ENCODE peak calls at places on chromosomes 2 and 18, in four cellular contexts. E is mesendoderm, P is MM.1S, G is HCT116. M is an unnamed sample.
A peak's percentile ranks its signal among the peaks of the same experiment; 100 is the strongest.

GRCh38 chr2:149360106-149360505 is 29.7 kb downstream of the LYPD6 start:
- DNase-seq in E (peak; percentile 73), P (no peak), G (no peak), M (no peak)

GRCh38 chr18:44229693-44230108 is 451.0 kb upstream of the SETBP1 start:
- DNase-seq in E (no peak), P (no peak), G (no peak), M (peak; percentile 32)

GRCh38 chr18:34848695-34849094 is 138.6 kb downstream of the DTNA start:
- DNase-seq in E (peak; percentile 8), P (no peak), G (no peak), M (no peak)

GRCh38 chr2:206144383-206144782 is 14.9 kb downstream of the NDUFS1 start:
- DNase-seq in E (no peak), P (no peak), G (no peak), M (no peak)

GRCh38 chr2:39593439-39594393 is 72.0 kb upstream of the TMEM178A start:
- DNase-seq in E (peak; percentile 97), P (no peak), G (peak; percentile 12), M (peak; percentile 23)

GRCh38 chr2:111946294-111947114 is 48.1 kb downstream of the MERTK start:
- DNase-seq in E (peak; percentile 74), P (peak; percentile 67), G (peak; percentile 94), M (peak; percentile 61)

GRCh38 chr18:48600746-48601090 is 61.9 kb downstream of the CTIF start:
- DNase-seq in E (peak; percentile 62), P (no peak), G (no peak), M (no peak)

GRCh38 chr18:46712406-46712805 is 44.4 kb downstream of the ST8SIA5 start:
- DNase-seq in E (no peak), P (no peak), G (no peak), M (peak; percentile 9)

GRCh38 chr18:62757399-62758010 is 42.2 kb downstream of the PHLPP1 start:
- DNase-seq in E (no peak), P (no peak), G (no peak), M (no peak)

GRCh38 chr2:147888665-147889064 is 43.8 kb downstream of the ACVR2A start:
- DNase-seq in E (peak; percentile 7), P (peak; percentile 82), G (no peak), M (no peak)

GRCh38 chr2:127659408-127660290 is 13.7 kb downstream of the GPR17 start:
- DNase-seq in E (no peak), P (no peak), G (no peak), M (no peak)

GRCh38 chr2:108594132-108594981 is 60.1 kb downstream of the LIMS1 start:
- DNase-seq in E (peak; percentile 82), P (peak; percentile 71), G (peak; percentile 62), M (no peak)

GRCh38 chr2:157848242-157848641 is 27.9 kb downstream of the ACVR1 start:
- DNase-seq in E (no peak), P (no peak), G (no peak), M (no peak)

GRCh38 chr2:157842106-157842879 is 33.8 kb downstream of the ACVR1 start:
- DNase-seq in E (no peak), P (no peak), G (no peak), M (no peak)

GRCh38 chr2:157843935-157844334 is 32.2 kb downstream of the ACVR1 start:
- DNase-seq in E (no peak), P (no peak), G (no peak), M (no peak)

GRCh38 chr2:157841485-157841884 is 34.6 kb downstream of the ACVR1 start:
- DNase-seq in E (no peak), P (no peak), G (no peak), M (no peak)

DNA sequence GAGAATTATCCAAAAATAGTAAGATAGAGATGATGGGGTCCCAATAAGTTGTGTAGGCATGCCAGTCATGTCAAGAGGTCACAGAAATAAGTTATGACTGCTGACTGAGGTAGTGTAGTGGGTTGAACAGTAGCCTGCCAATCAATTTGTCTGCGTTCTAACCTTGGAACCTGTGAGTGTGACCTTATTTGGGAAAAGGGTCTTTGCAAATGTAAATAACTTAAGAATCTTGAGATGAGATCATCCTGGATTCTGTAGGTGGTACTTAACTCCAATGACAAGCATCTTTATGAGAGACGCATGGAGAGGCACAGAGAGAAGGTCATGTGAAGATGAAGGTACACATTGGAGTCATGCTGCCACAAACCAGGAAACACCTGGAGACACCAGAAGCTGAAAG is 31.0 kb downstream of the ACVR1 start:
- DNase-seq in E (peak; percentile 36), P (no peak), G (no peak), M (no peak)
- H3K4me1 ChIP-seq in E (peaks cover 3% of the 10 kb centered on the region), P (peaks cover 6% of the 10 kb centered on the region), G (peaks cover 14% of the 10 kb centered on the region), M (no peaks in the 10 kb centered on the region)

DNA sequence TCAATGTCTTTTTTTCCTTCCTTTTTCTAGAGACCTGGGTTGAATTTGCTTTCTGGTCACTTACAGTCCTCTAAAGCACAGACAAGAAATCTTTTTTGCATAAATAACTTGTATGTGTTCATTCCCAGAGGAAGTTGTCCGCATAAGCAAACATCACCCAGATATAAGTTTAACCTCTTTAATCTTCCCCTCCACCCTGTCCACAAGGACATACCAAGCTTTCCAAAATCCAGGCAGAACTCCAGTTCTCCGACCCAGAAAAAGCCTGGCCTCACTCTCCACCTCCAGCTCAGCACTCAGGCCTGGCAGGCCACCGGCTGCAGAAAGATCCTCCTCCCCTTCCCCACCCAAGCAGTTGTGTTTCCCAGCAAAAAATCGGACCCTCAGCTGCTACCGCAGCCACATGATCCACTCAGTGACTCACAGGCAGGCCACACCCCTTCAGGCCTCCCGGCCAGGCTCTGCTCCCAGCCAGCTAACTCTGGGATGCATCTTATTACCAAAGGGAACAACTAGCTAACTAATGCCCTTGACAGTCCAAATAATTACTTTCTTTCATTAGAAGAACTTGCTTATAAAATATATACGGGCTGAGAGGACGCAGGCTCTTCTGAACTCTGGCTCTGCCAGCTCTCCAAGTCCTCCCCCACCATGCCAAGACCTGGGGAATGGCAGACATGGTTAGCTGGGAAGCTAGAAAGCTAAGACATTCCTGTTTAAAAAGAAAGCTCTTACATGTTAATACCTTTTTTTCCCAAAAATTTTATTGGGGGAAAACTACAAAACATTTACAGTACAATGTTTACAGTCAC is 4.5 kb downstream of the ZFP36L2 start:
- DNase-seq in E (peak; percentile 98), P (peak; percentile 69), G (peak; percentile 64), M (peak; percentile 87)
- H3K4me1 ChIP-seq in E (peaks cover 15% of the 10 kb centered on the region), P (peaks cover 16% of the 10 kb centered on the region), G (peaks cover 67% of the 10 kb centered on the region), M (peaks cover 26% of the 10 kb centered on the region)

DNA sequence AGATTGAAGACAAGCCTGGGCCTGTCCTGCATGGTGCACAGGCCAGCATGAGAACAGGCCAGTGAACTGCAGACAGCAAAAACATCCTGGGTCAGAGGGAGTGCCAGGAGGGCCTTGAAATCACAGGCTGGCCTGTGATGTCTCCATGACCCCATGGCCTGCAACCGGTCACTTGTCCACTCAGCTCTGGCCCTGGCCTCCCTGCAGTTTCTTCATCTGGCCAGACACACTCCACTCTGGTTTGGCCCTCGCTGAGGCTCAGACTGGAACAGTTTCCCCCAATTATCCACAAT is 12.6 kb downstream of the CYRIA start:
- DNase-seq in E (no peak), P (no peak), G (no peak), M (no peak)
- H3K4me1 ChIP-seq in E (no peaks in the 10 kb centered on the region), P (peaks cover 30% of the 10 kb centered on the region), G (peaks cover 3% of the 10 kb centered on the region), M (peaks cover 4% of the 10 kb centered on the region)

DNA sequence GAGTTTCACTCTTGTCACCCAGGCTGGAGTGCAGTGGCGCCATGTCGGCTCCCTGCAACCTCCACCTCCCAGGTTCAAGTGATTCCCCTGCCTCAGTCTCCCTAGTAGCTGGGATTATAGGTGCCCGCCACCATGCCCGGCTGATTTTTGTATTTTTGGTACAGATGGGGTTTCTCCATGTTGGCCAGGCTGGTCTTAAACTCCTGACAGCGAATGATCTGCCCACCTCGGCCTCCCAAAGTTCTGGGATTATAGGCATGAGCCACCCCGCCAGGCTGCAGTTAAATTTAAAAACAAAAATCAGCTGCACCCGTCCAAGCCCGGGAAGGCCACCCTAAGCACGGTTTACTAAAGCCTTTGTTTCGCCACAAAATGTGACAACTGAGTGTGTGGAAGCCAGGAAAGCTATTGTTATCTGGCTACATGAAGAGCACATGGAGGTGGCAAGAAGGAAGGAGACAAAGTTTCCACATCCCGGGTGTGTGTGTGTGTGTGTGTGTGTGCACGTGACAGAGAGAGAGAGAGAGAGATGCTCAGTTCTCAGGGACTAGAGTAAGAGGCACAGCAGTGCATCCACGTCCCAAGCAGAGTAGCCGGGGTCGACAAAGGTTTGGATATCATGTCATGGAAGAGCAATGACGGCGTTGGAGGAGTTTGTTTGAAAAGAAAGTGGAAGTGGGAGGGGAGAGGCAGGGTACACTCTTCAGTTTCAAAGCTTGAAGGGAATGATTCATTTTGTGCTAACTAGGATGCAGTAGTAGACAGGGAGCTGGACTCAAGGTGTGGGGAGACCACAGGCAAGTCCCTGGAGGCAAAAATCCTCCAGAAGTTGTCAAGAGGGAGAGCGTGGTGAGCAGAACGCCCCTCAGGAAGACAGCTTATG is 20.1 kb downstream of the INPP5D start:
- DNase-seq in E (no peak), P (no peak), G (no peak), M (no peak)
- H3K4me1 ChIP-seq in E (peaks cover 2% of the 10 kb centered on the region), P (peaks cover 49% of the 10 kb centered on the region), G (no peaks in the 10 kb centered on the region), M (peaks cover 19% of the 10 kb centered on the region)

GRCh38 chr2:217821536-217822147 is 181.2 kb downstream of the TNS1 start:
- DNase-seq in E (no peak), P (no peak), G (no peak), M (peak; percentile 13)
- H3K4me1 ChIP-seq in E (no peaks in the 10 kb centered on the region), P (no peaks in the 10 kb centered on the region), G (peaks cover 9% of the 10 kb centered on the region), M (no peaks in the 10 kb centered on the region)

GRCh38 chr2:97711394-97711711 is 2.0 kb upstream of the ZAP70 start:
- DNase-seq in E (no peak), P (no peak), G (no peak), M (no peak)

GRCh38 chr2:97714084-97714949 is 941 bp downstream of the ZAP70 start:
- DNase-seq in E (no peak), P (no peak), G (no peak), M (peak; percentile 47)

GRCh38 chr2:97714950-97715652 is 1.7 kb downstream of the ZAP70 start:
- DNase-seq in E (no peak), P (no peak), G (no peak), M (no peak)

GRCh38 chr2:97713296-97714083 is at the start of gene ZAP70:
- DNase-seq in E (no peak), P (no peak), G (no peak), M (peak; percentile 66)

GRCh38 chr2:97712693-97713295 is 582 bp upstream of the ZAP70 start:
- DNase-seq in E (no peak), P (no peak), G (no peak), M (no peak)
- H3K4me1 ChIP-seq in E (peaks cover 12% of the 10 kb centered on the region), P (no peaks in the 10 kb centered on the region), G (peaks cover 6% of the 10 kb centered on the region), M (no peaks in the 10 kb centered on the region)

GRCh38 chr2:152433289-152433688 is 98.3 kb downstream of the FMNL2 start:
- DNase-seq in E (no peak), P (no peak), G (no peak), M (no peak)
- H3K4me1 ChIP-seq in E (peaks cover 22% of the 10 kb centered on the region), P (no peaks in the 10 kb centered on the region), G (no peaks in the 10 kb centered on the region), M (no peaks in the 10 kb centered on the region)